ENCODE peak calls at places on chromosomes 6 and 20, in seven cellular contexts. D is A549; A is CD8-positive, alpha-beta T cell; B is MM.1S; W is IMR-90; N is adrenal gland; X is GM23338. O is an unnamed sample.

GRCh38 chr20:38034108-38034649 is 633 bp downstream of the RPRD1B start:
- DNase-seq in D (no peak), A (no peak), B (no peak), W (no peak), N (no peak), X (no peak), O (no peak)

GRCh38 chr6:7761047-7761446 is 35.1 kb downstream of the BMP6 start:
- DNase-seq in D (no peak), A (no peak), B (no peak), W (peak), N (no peak), X (no peak), O (no peak)

GRCh38 chr6:679282-679681 is 13.7 kb downstream of the EXOC2 start:
- DNase-seq in D (no peak), A (no peak), B (no peak), W (peak), N (no peak), X (no peak), O (no peak)

GRCh38 chr6:137989696-137990095 is 117.5 kb downstream of the PERP start:
- DNase-seq in D (no peak), A (no peak), B (no peak), W (no peak), N (no peak), X (no peak), O (no peak)

GRCh38 chr6:110446405-110446804 is 30.0 kb downstream of the SLC22A16 start:
- DNase-seq in D (no peak), A (no peak), B (no peak), W (no peak), N (no peak), X (no peak), O (no peak)

GRCh38 chr6:158649289-158650143 is at the start of gene SYTL3:
- DNase-seq in D (no peak), A (peak), B (peak), W (peak), N (peak), X (no peak), O (peak)

GRCh38 chr6:10030942-10031537 is 383.8 kb downstream of the TFAP2A start:
- DNase-seq in D (no peak), A (no peak), B (peak), W (no peak), N (no peak), X (peak), O (no peak)

GRCh38 chr20:13340088-13340487 is 119.0 kb downstream of the ISM1 start:
- DNase-seq in D (peak), A (no peak), B (no peak), W (no peak), N (no peak), X (no peak), O (no peak)

GRCh38 chr20:39851459-39851858 is 837.6 kb downstream of the MAFB start:
- DNase-seq in D (no peak), A (no peak), B (no peak), W (peak), N (no peak), X (no peak), O (no peak)

GRCh38 chr6:139137716-139138115 is 2.8 kb downstream of the HECA start:
- DNase-seq in D (no peak), A (no peak), B (no peak), W (no peak), N (no peak), X (no peak), O (no peak)

GRCh38 chr20:1418335-1418734 is 25.5 kb upstream of the FKBP1A start:
- DNase-seq in D (no peak), A (no peak), B (no peak), W (peak), N (no peak), X (no peak), O (no peak)

GRCh38 chr20:16222859-16223411 is 350.3 kb downstream of the KIF16B start:
- DNase-seq in D (no peak), A (no peak), B (no peak), W (no peak), N (no peak), X (no peak), O (no peak)

GRCh38 chr6:9977451-9977850 is 437.4 kb downstream of the TFAP2A start:
- DNase-seq in D (no peak), A (no peak), B (no peak), W (no peak), N (no peak), X (no peak), O (no peak)

GRCh38 chr6:18053071-18053475 is 65.6 kb upstream of the KIF13A start:
- DNase-seq in D (no peak), A (no peak), B (no peak), W (peak), N (no peak), X (no peak), O (no peak)

GRCh38 chr6:66900081-66900770 is 1193.2 kb upstream of the EYS start:
- DNase-seq in D (no peak), A (no peak), B (no peak), W (no peak), N (no peak), X (no peak), O (no peak)

GRCh38 chr20:24160563-24161355 is 172.2 kb upstream of the GGTLC1 start:
- DNase-seq in D (peak), A (no peak), B (peak), W (peak), N (peak), X (peak), O (peak)

GRCh38 chr6:108564178-108564577 is 3.5 kb downstream of the FOXO3 start:
- DNase-seq in D (no peak), A (no peak), B (peak), W (peak), N (no peak), X (no peak), O (no peak)

GRCh38 chr6:134289204-134289575 is 28.7 kb downstream of the SGK1 start:
- DNase-seq in D (no peak), A (no peak), B (no peak), W (peak), N (no peak), X (no peak), O (no peak)

GRCh38 chr6:148147431-148147830 is 195.2 kb upstream of the SASH1 start:
- DNase-seq in D (no peak), A (no peak), B (no peak), W (no peak), N (no peak), X (no peak), O (no peak)

GRCh38 chr6:132818404-132819359 is 4.3 kb downstream of the RPS12 start:
- DNase-seq in D (no peak), A (no peak), B (no peak), W (peak), N (no peak), X (peak), O (no peak)

GRCh38 chr6:36548401-36548743 is 1.1 kb upstream of the STK38 start:
- DNase-seq in D (no peak), A (no peak), B (no peak), W (no peak), N (no peak), X (no peak), O (no peak)

GRCh38 chr20:8527998-8528397 is 395.9 kb downstream of the PLCB1 start:
- DNase-seq in D (peak), A (no peak), B (peak), W (peak), N (no peak), X (no peak), O (no peak)
- H3K27ac ChIP-seq in D (no peak), A (no peak), B (no peak), W (no peak), N (no peak), X (no peak), O (no peak)

GRCh38 chr6:130457605-130458004 is 91.8 kb downstream of the TMEM200A start:
- DNase-seq in D (peak), A (no peak), B (no peak), W (no peak), N (no peak), X (peak), O (no peak)
- TF ChIP-seq CTCF in D (no peak), A (no peak), B (no peak), W (no peak), N (no peak), X (peak), O (no peak)

GRCh38 chr6:112054520-112055160 is 736 bp downstream of the CCN6 start:
- DNase-seq in D (no peak), A (no peak), B (no peak), W (peak), N (no peak), X (no peak), O (no peak)
- H3K27ac ChIP-seq in D (no peak), A (no peak), B (no peak), W (no peak), N (no peak), X (no peak), O (no peak)

DNA sequence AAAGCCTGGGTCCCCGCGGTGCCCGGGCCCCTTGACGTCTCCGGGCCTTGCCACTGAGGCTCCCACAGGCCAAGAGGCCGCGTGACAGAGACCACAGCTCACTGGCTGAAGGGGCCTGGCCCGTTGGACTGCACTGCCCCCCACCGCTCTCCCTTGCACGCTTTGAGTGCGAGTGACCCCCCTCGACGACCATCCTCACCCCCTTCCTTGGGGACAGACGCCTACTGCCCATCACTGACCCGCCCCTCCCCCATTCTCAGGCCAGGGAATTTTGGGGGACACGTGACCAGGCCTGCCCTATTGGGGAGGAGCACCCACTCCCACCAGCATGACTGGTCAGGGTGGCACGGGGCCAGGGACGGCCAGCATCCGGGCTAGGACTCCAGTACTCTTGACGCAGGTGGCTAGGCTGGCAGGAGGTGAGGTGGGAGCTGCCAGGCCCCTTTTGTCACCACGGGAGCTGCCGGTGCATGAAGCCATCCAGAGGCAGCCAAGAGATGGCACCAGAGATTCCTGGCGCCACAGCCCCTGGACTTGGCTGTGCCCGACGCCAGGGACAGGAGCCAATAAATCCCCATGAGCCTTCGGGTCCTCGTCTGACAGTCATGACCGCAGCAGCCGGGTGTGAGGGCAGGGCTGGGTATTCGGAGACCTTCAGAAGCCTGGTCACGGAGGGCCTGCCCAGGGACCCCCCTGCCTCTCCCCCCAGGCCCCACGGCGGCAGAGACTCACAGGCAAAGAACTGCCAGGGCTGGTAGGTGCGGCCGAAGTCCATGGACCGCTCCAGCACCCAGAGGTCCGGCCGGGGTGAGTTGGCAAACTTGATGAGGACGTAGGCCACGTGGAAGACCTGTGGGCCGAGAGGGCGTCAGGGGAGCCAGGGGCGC is 14.5 kb downstream of the LAMA5 start:
- DNase-seq in D (peak), A (no peak), B (no peak), W (no peak), N (peak), X (no peak), O (peak)
- TF ChIP-seq CTCF in D (peak), A (no peak), B (no peak), W (no peak), N (peak), X (no peak), O (peak)

GRCh38 chr20:46062151-46062550 is 27.6 kb downstream of the NCOA5 start:
- DNase-seq in D (no peak), A (no peak), B (no peak), W (no peak), N (no peak), X (no peak), O (no peak)
- H3K27ac ChIP-seq in D (no peak), A (no peak), B (no peak), W (no peak), N (peak), X (no peak), O (no peak)

GRCh38 chr6:112150363-112150762 is 63.0 kb downstream of the FAM229B start:
- DNase-seq in D (peak), A (no peak), B (no peak), W (peak), N (no peak), X (no peak), O (no peak)
- TF ChIP-seq CTCF in D (no peak), A (no peak), B (no peak), W (no peak), N (no peak), X (no peak), O (no peak)

GRCh38 chr6:33993091-33993490 is 152.8 kb downstream of the GRM4 start:
- DNase-seq in D (no peak), A (no peak), B (no peak), W (no peak), N (no peak), X (no peak), O (no peak)
- H3K27ac ChIP-seq in D (no peak), A (no peak), B (no peak), W (no peak), N (no peak), X (no peak), O (no peak)